ENCODE peak calls at places on chromosomes 4 and X, in ten cellular contexts. R is neural crest cell, W is heart left ventricle, O is MCF 10A, V is GM06990, S is uterus, M is brain microvascular endothelial cell, Y is fibroblast of pulmonary artery, D is ovary, B is astrocyte of the spinal cord. U is an unnamed sample.
A peak's percentile ranks its signal among the peaks of the same experiment; 100 is the strongest.

GRCh38 chrX:10199212-10199611 is 42.4 kb downstream of the CLCN4 start:
- DNase-seq in D (no peak), M (no peak), Y (peak; percentile 84), B (no peak), S (no peak), R (no peak), V (peak; percentile 14), O (peak; percentile 17), W (peak; percentile 61), U (no peak)

GRCh38 chr4:130077275-130077674 is 981.3 kb downstream of the C4orf33 start:
- DNase-seq in O (peak; percentile 41), S (no peak), M (no peak), W (no peak), Y (no peak), V (no peak), D (no peak), R (no peak), B (peak; percentile 20), U (no peak)

GRCh38 chr4:76569695-76570094 is 134.7 kb downstream of the SHROOM3 start:
- DNase-seq in V (no peak), M (no peak), D (no peak), W (no peak), B (no peak), O (no peak), S (peak; percentile 27), Y (no peak), R (no peak), U (no peak)

GRCh38 chrX:38375888-38376287 is 23.5 kb downstream of the OTC start:
- DNase-seq in S (no peak), R (peak; percentile 1), W (no peak), O (peak; percentile 40), M (peak; percentile 5), V (no peak), D (no peak), Y (peak; percentile 22), B (peak; percentile 3), U (peak; percentile 6)

GRCh38 chrX:1448793-1449580 is 3.7 kb downstream of the ASMTL start:
- DNase-seq in R (no peak), V (no peak), O (no peak), Y (no peak), B (no peak), M (no peak), W (no peak), S (peak; percentile 7), D (no peak), U (no peak)

GRCh38 chrX:101206471-101206870 is 13.1 kb upstream of the DRP2 start:
- DNase-seq in M (peak; percentile 51), O (peak; percentile 49), W (no peak), B (peak; percentile 35), S (no peak), R (no peak), Y (peak; percentile 67), D (no peak), V (no peak), U (peak; percentile 55)

GRCh38 chr4:170243662-170244288 is 154.0 kb upstream of the AADAT start:
- DNase-seq in D (no peak), M (no peak), B (no peak), R (no peak), O (peak; percentile 11), V (no peak), W (no peak), S (no peak), Y (no peak), U (no peak)

GRCh38 chrX:9378980-9379696 is 85.7 kb upstream of the TBL1X start:
- DNase-seq in R (no peak), V (no peak), S (no peak), D (no peak), M (no peak), O (peak; percentile 81), B (no peak), W (no peak), Y (peak; percentile 62), U (peak; percentile 17)

GRCh38 chrX:102835504-102836146 is 101.4 kb upstream of the RAB40AL start:
- DNase-seq in W (no peak), M (peak; percentile 43), R (no peak), S (no peak), B (peak; percentile 46), V (no peak), D (no peak), O (peak; percentile 32), Y (peak; percentile 58), U (peak; percentile 55)

GRCh38 chr4:128812360-128812958 is 3.0 kb downstream of the JADE1 start:
- DNase-seq in B (peak; percentile 81), W (peak; percentile 57), Y (peak; percentile 74), V (no peak), S (no peak), R (no peak), M (peak; percentile 66), D (no peak), O (peak; percentile 66), U (peak; percentile 69)

GRCh38 chr4:128809477-128810330 is at the start of gene JADE1:
- DNase-seq in W (peak; percentile 94), R (peak; percentile 93), V (peak; percentile 93), S (peak; percentile 91), M (peak; percentile 95), O (peak; percentile 96), D (peak; percentile 94), B (peak; percentile 97), Y (peak; percentile 96), U (peak; percentile 96)

GRCh38 chr4:128811571-128812359 is 2.3 kb downstream of the JADE1 start:
- DNase-seq in W (peak; percentile 93), S (peak; percentile 86), V (peak; percentile 96), B (peak; percentile 96), O (peak; percentile 93), Y (peak; percentile 90), M (peak; percentile 83), R (peak; percentile 82), D (peak; percentile 90), U (peak; percentile 79)

GRCh38 chr4:128810871-128811570 is 1.5 kb downstream of the JADE1 start:
- DNase-seq in S (peak; percentile 68), B (peak; percentile 88), W (peak; percentile 84), Y (peak; percentile 83), D (peak; percentile 88), M (peak; percentile 60), R (peak; percentile 70), O (peak; percentile 91), V (peak; percentile 92), U (peak; percentile 84)

GRCh38 chr4:128810331-128810870 is 901 bp downstream of the JADE1 start:
- DNase-seq in O (peak; percentile 47), M (no peak), W (peak; percentile 49), V (peak; percentile 41), R (no peak), B (no peak), Y (peak; percentile 42), S (peak; percentile 24), D (peak; percentile 45), U (no peak)
- TF ChIP-seq CTCF in O (no peak), M (no peak), W (no peak), V (no peak), R (no peak), B (no peak), Y (no peak), S (no peak), D (no peak), U (no peak)

GRCh38 chr4:78669453-78669852 is 106.7 kb upstream of the BMP2K start:
- DNase-seq in S (no peak), Y (no peak), V (no peak), D (no peak), B (no peak), R (no peak), O (no peak), W (no peak), M (no peak), U (no peak)
- TF ChIP-seq CTCF in S (no peak), Y (peak; percentile 7), V (no peak), D (no peak), B (peak; percentile 30), R (peak; percentile 41), O (peak; percentile 25), W (no peak), M (peak; percentile 35), U (peak; percentile 25)

GRCh38 chr4:152399246-152399645 is 136.6 kb downstream of the FBXW7 start:
- DNase-seq in R (no peak), B (no peak), W (no peak), M (no peak), D (no peak), V (peak; percentile 23), Y (no peak), S (no peak), O (no peak), U (no peak)

GRCh38 chr4:152394786-152395185 is 141.1 kb downstream of the FBXW7 start:
- DNase-seq in S (no peak), M (no peak), B (no peak), V (no peak), R (no peak), W (no peak), Y (no peak), D (no peak), O (no peak), U (no peak)

GRCh38 chr4:152401424-152401823 is 134.5 kb downstream of the FBXW7 start:
- DNase-seq in R (no peak), V (no peak), S (no peak), M (no peak), B (no peak), Y (no peak), D (no peak), W (no peak), O (no peak), U (no peak)

GRCh38 chr4:152392079-152392478 is 143.8 kb downstream of the FBXW7 start:
- DNase-seq in B (no peak), V (no peak), D (no peak), S (no peak), W (no peak), O (no peak), Y (no peak), R (no peak), M (no peak), U (no peak)

DNA sequence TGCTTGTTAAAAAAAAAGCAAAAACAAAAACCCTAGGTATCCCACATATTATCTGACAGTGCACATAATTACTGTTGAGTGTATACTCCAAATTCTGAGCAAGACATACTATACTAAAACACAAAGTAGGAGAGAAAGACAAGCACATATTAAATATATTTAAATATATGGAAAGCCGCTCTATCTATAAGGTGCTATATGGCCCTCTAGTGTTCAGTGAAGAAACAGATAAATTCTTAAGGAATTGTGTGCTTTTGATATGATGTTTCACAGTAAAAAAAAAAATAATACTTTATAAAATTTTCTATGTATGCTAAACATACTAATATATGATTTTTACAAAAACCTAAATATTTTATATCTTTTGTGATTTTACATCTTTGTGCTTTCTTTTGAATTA is 137.8 kb downstream of the FBXW7 start:
- DNase-seq in B (peak; percentile 19), Y (peak; percentile 39), V (no peak), W (no peak), R (no peak), O (peak; percentile 29), S (no peak), D (no peak), M (no peak), U (peak; percentile 31)
- TF ChIP-seq CTCF in B (peak; percentile 45), Y (peak; percentile 43), V (no peak), W (peak; percentile 23), R (peak; percentile 74), O (peak; percentile 35), S (no peak), D (no peak), M (no peak), U (peak; percentile 52)

DNA sequence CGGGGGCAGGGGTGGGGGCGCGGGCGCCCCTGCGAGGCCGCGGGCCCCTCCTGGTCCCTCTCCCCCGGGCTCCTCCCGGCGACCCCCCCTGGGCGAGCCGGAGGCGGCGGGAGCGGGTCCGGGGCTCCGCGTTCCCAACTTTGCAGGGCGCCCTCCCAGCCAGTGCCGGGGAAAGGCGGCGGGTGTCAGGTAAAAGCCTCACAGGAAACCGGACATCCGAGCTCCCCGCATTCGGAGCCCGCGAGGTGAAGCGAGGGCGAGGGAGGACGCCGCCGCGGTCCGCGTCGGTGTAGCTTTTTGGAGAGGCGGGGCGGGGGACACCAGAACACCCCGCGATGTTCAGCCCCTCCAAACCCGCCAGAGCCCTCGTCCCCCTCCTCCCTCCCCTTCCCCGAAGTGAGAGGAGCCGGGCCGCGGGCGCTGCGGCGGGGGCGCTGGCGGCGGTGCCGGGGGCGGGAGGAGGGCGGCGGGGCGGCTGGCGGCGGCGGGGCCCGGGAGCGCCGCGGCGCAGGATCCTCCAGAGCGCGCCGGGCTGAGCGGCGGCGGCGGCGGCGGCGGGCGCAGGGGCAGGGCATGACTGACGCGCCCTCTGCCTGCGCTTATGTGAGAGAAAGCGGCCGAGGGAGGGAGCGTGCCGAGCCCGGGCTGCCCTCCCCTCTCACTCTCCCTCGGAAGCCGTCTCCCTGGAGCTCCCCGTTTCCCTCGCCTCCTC is at the start of gene VEGFC:
- DNase-seq in B (peak; percentile 79), M (peak; percentile 70), W (peak; percentile 56), D (peak; percentile 68), R (peak; percentile 44), O (peak; percentile 72), Y (peak; percentile 72), V (no peak), S (peak; percentile 57), U (peak; percentile 70)
- TF ChIP-seq CTCF in B (no peak), M (no peak), W (peak; percentile 31), D (no peak), R (peak; percentile 21), O (peak; percentile 4), Y (no peak), V (no peak), S (peak; percentile 12), U (no peak)

U was measured in fibroblast of the aortic adventitia.